ENCODE peak calls at places on chromosome 14, in eight cellular contexts. V, J, B, U, Q, A, K and Z are unnamed samples.

GRCh38 chr14:85532981-85533820 is 3.3 kb downstream of the FLRT2 start:
- DNase-seq in V (no peak), J (no peak), B (peak), U (no peak), Q (no peak), A (no peak), K (no peak), Z (no peak)

GRCh38 chr14:61553730-61554641 is 141.3 kb upstream of the HIF1A start:
- DNase-seq in V (no peak), J (no peak), B (peak), U (no peak), Q (no peak), A (no peak), K (no peak), Z (peak)

GRCh38 chr14:58677525-58677924 is 39.8 kb downstream of the DACT1 start:
- DNase-seq in V (no peak), J (no peak), B (no peak), U (no peak), Q (no peak), A (no peak), K (no peak), Z (no peak)

GRCh38 chr14:34501004-34501580 is 38.4 kb downstream of the EAPP start:
- DNase-seq in V (no peak), J (no peak), B (no peak), U (no peak), Q (no peak), A (no peak), K (no peak), Z (no peak)

GRCh38 chr14:91229743-91230200 is 14.7 kb downstream of the GPR68 start:
- DNase-seq in V (peak), J (no peak), B (no peak), U (peak), Q (peak), A (peak), K (peak), Z (peak)

GRCh38 chr14:50741571-50741970 is 73.5 kb upstream of the SAV1 start:
- DNase-seq in V (no peak), J (no peak), B (no peak), U (no peak), Q (no peak), A (no peak), K (no peak), Z (no peak)

GRCh38 chr14:34629657-34630529 is at the start of gene SNX6:
- DNase-seq in V (peak), J (peak), B (peak), U (peak), Q (peak), A (peak), K (peak), Z (peak)

GRCh38 chr14:87043667-87044200 is 949.2 kb downstream of the GALC start:
- DNase-seq in V (no peak), J (no peak), B (no peak), U (no peak), Q (no peak), A (no peak), K (no peak), Z (no peak)

GRCh38 chr14:76753799-76754198 is 7.5 kb upstream of the VASH1 start:
- DNase-seq in V (no peak), J (no peak), B (no peak), U (no peak), Q (no peak), A (no peak), K (no peak), Z (no peak)

GRCh38 chr14:68975667-68976066 is 3.4 kb downstream of the ACTN1 start:
- DNase-seq in V (no peak), J (no peak), B (no peak), U (no peak), Q (no peak), A (no peak), K (no peak), Z (peak)